ENCODE peak calls at places on chromosomes 3 and 15, in six cellular contexts. One of them, this sample, is unnamed.
A peak's percentile ranks its signal among the peaks of the same experiment; 100 is the strongest.

GRCh38 chr3:186257866-186258265 is 104.2 kb downstream of the DGKG start:
- DNase-seq in HepG2: no peak
- DNase-seq in GM12878: no peak
- DNase-seq in K562: no peak
- DNase-seq in SK-N-SH: no peak
- DNase-seq in H1: no peak
- DNase-seq in this sample: no peak

GRCh38 chr3:14540209-14540575 is at the start of gene GRIP2:
- DNase-seq in HepG2: no peak
- DNase-seq in GM12878: no peak
- DNase-seq in K562: no peak
- DNase-seq in SK-N-SH: peak; percentile 88
- DNase-seq in H1: no peak
- DNase-seq in this sample: no peak

GRCh38 chr3:130084581-130084980 is 3.0 kb downstream of the ALG1L2 start:
- DNase-seq in HepG2: no peak
- DNase-seq in GM12878: no peak
- DNase-seq in K562: peak; percentile 54
- DNase-seq in SK-N-SH: no peak
- DNase-seq in H1: no peak
- DNase-seq in this sample: no peak

GRCh38 chr3:183446838-183447205 is 18.4 kb upstream of the MCF2L2 start:
- DNase-seq in HepG2: no peak
- DNase-seq in GM12878: no peak
- DNase-seq in K562: no peak
- DNase-seq in SK-N-SH: no peak
- DNase-seq in H1: no peak
- DNase-seq in this sample: no peak

GRCh38 chr3:42843730-42844713 is 31.7 kb downstream of the CYP8B1 start:
- DNase-seq in HepG2: no peak
- DNase-seq in GM12878: no peak
- DNase-seq in K562: no peak
- DNase-seq in SK-N-SH: no peak
- DNase-seq in H1: peak; percentile 46
- DNase-seq in this sample: no peak

GRCh38 chr3:30266536-30266935 is 339.9 kb upstream of the TGFBR2 start:
- DNase-seq in HepG2: no peak
- DNase-seq in GM12878: no peak
- DNase-seq in K562: no peak
- DNase-seq in SK-N-SH: no peak
- DNase-seq in H1: no peak
- DNase-seq in this sample: no peak

GRCh38 chr15:67327312-67327711 is 72.7 kb downstream of the IQCH start:
- DNase-seq in HepG2: no peak
- DNase-seq in GM12878: no peak
- DNase-seq in K562: no peak
- DNase-seq in SK-N-SH: no peak
- DNase-seq in H1: no peak
- DNase-seq in this sample: no peak

GRCh38 chr15:50024183-50024795 is 94.7 kb downstream of the ATP8B4 start:
- DNase-seq in HepG2: no peak
- DNase-seq in GM12878: no peak
- DNase-seq in K562: no peak
- DNase-seq in SK-N-SH: peak; percentile 36
- DNase-seq in H1: no peak
- DNase-seq in this sample: no peak

GRCh38 chr3:171556574-171557145 is 96.5 kb upstream of the TNIK start:
- DNase-seq in HepG2: no peak
- DNase-seq in GM12878: no peak
- DNase-seq in K562: no peak
- DNase-seq in SK-N-SH: peak; percentile 42
- DNase-seq in H1: no peak
- DNase-seq in this sample: no peak

GRCh38 chr3:191774485-191774884 is 313.5 kb downstream of the PYDC2 start:
- DNase-seq in HepG2: no peak
- DNase-seq in GM12878: no peak
- DNase-seq in K562: no peak
- DNase-seq in SK-N-SH: no peak
- DNase-seq in H1: no peak
- DNase-seq in this sample: no peak

GRCh38 chr3:116135462-116135861 is 309.8 kb downstream of the LSAMP start:
- DNase-seq in HepG2: no peak
- DNase-seq in GM12878: no peak
- DNase-seq in K562: no peak
- DNase-seq in SK-N-SH: peak; percentile 36
- DNase-seq in H1: no peak
- DNase-seq in this sample: no peak

GRCh38 chr3:63986147-63986546 is 37.1 kb downstream of the PSMD6 start:
- DNase-seq in HepG2: no peak
- DNase-seq in GM12878: no peak
- DNase-seq in K562: no peak
- DNase-seq in SK-N-SH: no peak
- DNase-seq in H1: no peak
- DNase-seq in this sample: no peak

GRCh38 chr3:159158213-159158612 is 356.4 kb downstream of the MFSD1 start:
- DNase-seq in HepG2: no peak
- DNase-seq in GM12878: no peak
- DNase-seq in K562: no peak
- DNase-seq in SK-N-SH: no peak
- DNase-seq in H1: no peak
- DNase-seq in this sample: no peak

GRCh38 chr3:31250116-31250813 is 282.5 kb upstream of the STT3B start:
- DNase-seq in HepG2: no peak
- DNase-seq in GM12878: no peak
- DNase-seq in K562: no peak
- DNase-seq in SK-N-SH: no peak
- DNase-seq in H1: no peak
- DNase-seq in this sample: no peak

GRCh38 chr15:45402955-45403892 is 24.9 kb upstream of the GATM start:
- DNase-seq in HepG2: no peak
- DNase-seq in GM12878: no peak
- DNase-seq in K562: peak; percentile 59
- DNase-seq in SK-N-SH: peak; percentile 70
- DNase-seq in H1: peak; percentile 56
- DNase-seq in this sample: peak; percentile 23

GRCh38 chr15:86163771-86164170 is 84.1 kb downstream of the AGBL1 start:
- DNase-seq in HepG2: no peak
- DNase-seq in GM12878: no peak
- DNase-seq in K562: no peak
- DNase-seq in SK-N-SH: no peak
- DNase-seq in H1: no peak
- DNase-seq in this sample: no peak

GRCh38 chr3:51675201-51675611 is 4.2 kb downstream of the TEX264 start:
- DNase-seq in HepG2: no peak
- DNase-seq in GM12878: no peak
- DNase-seq in K562: no peak
- DNase-seq in SK-N-SH: no peak
- DNase-seq in H1: no peak
- DNase-seq in this sample: no peak

GRCh38 chr3:189803254-189803653 is 172.1 kb downstream of the TP63 start:
- DNase-seq in HepG2: no peak
- DNase-seq in GM12878: no peak
- DNase-seq in K562: no peak
- DNase-seq in SK-N-SH: no peak
- DNase-seq in H1: no peak
- DNase-seq in this sample: no peak

GRCh38 chr3:143306419-143306818 is 186.8 kb downstream of the CHST2 start:
- DNase-seq in HepG2: no peak
- DNase-seq in GM12878: no peak
- DNase-seq in K562: no peak
- DNase-seq in SK-N-SH: no peak
- DNase-seq in H1: no peak
- DNase-seq in this sample: no peak

GRCh38 chr3:118011910-118012309 is 1022.7 kb downstream of the IGSF11 start:
- DNase-seq in HepG2: no peak
- DNase-seq in GM12878: no peak
- DNase-seq in K562: no peak
- DNase-seq in SK-N-SH: no peak
- DNase-seq in H1: no peak
- DNase-seq in this sample: no peak

GRCh38 chr3:137642305-137642704 is 121.8 kb upstream of the SOX14 start:
- DNase-seq in HepG2: no peak
- DNase-seq in GM12878: no peak
- DNase-seq in K562: no peak
- DNase-seq in SK-N-SH: no peak
- DNase-seq in H1: no peak
- DNase-seq in this sample: no peak

GRCh38 chr15:59355730-59356129 is 16.9 kb downstream of the MYO1E start:
- DNase-seq in HepG2: no peak
- DNase-seq in GM12878: no peak
- DNase-seq in K562: no peak
- DNase-seq in SK-N-SH: no peak
- DNase-seq in H1: no peak
- DNase-seq in this sample: no peak

GRCh38 chr3:58094657-58095056 is 86.4 kb downstream of the FLNB start:
- DNase-seq in HepG2: no peak
- DNase-seq in GM12878: no peak
- DNase-seq in K562: no peak
- DNase-seq in SK-N-SH: no peak
- DNase-seq in H1: no peak
- DNase-seq in this sample: no peak

GRCh38 chr3:14508966-14509795 is 31.0 kb downstream of the GRIP2 start:
- DNase-seq in HepG2: peak; percentile 30
- DNase-seq in GM12878: no peak
- DNase-seq in K562: peak; percentile 84
- DNase-seq in SK-N-SH: peak; percentile 94
- DNase-seq in H1: peak; percentile 100
- DNase-seq in this sample: peak; percentile 54

GRCh38 chr15:101692799-101693198 is 31.5 kb downstream of the TARS3 start:
- DNase-seq in HepG2: no peak
- DNase-seq in GM12878: no peak
- DNase-seq in K562: no peak
- DNase-seq in SK-N-SH: no peak
- DNase-seq in H1: no peak
- DNase-seq in this sample: no peak

GRCh38 chr3:135982922-135983581 is 17.5 kb downstream of the PPP2R3A start:
- DNase-seq in HepG2: no peak
- DNase-seq in GM12878: no peak
- DNase-seq in K562: no peak
- DNase-seq in SK-N-SH: no peak
- DNase-seq in H1: no peak
- DNase-seq in this sample: no peak

GRCh38 chr3:84601303-84601702 is 357.5 kb upstream of the CADM2 start:
- DNase-seq in HepG2: peak; percentile 23
- DNase-seq in GM12878: no peak
- DNase-seq in K562: no peak
- DNase-seq in SK-N-SH: no peak
- DNase-seq in H1: no peak
- DNase-seq in this sample: no peak

GRCh38 chr3:62046326-62046725 is 327.0 kb downstream of the FEZF2 start:
- DNase-seq in HepG2: no peak
- DNase-seq in GM12878: no peak
- DNase-seq in K562: no peak
- DNase-seq in SK-N-SH: no peak
- DNase-seq in H1: no peak
- DNase-seq in this sample: no peak

GRCh38 chr3:18837137-18837536 is 311.2 kb upstream of the KCNH8 start:
- DNase-seq in HepG2: no peak
- DNase-seq in GM12878: no peak
- DNase-seq in K562: no peak
- DNase-seq in SK-N-SH: no peak
- DNase-seq in H1: no peak
- DNase-seq in this sample: no peak

GRCh38 chr3:18843188-18843587 is 305.1 kb upstream of the KCNH8 start:
- DNase-seq in HepG2: no peak
- DNase-seq in GM12878: no peak
- DNase-seq in K562: no peak
- DNase-seq in SK-N-SH: no peak
- DNase-seq in H1: no peak
- DNase-seq in this sample: no peak

GRCh38 chr3:18840535-18841137 is 307.7 kb upstream of the KCNH8 start:
- DNase-seq in HepG2: no peak
- DNase-seq in GM12878: no peak
- DNase-seq in K562: no peak
- DNase-seq in SK-N-SH: no peak
- DNase-seq in H1: no peak
- DNase-seq in this sample: no peak

GRCh38 chr3:18843930-18844329 is 304.4 kb upstream of the KCNH8 start:
- DNase-seq in HepG2: no peak
- DNase-seq in GM12878: no peak
- DNase-seq in K562: no peak
- DNase-seq in SK-N-SH: no peak
- DNase-seq in H1: no peak
- DNase-seq in this sample: no peak

GRCh38 chr3:18841422-18842343 is 306.6 kb upstream of the KCNH8 start:
- DNase-seq in HepG2: no peak
- DNase-seq in GM12878: no peak
- DNase-seq in K562: no peak
- DNase-seq in SK-N-SH: no peak
- DNase-seq in H1: no peak
- DNase-seq in this sample: no peak
- TF ChIP-seq GABPA in HepG2: no peak
- TF ChIP-seq GABPA in GM12878: no peak
- TF ChIP-seq GABPA in K562: no peak
- TF ChIP-seq GABPA in SK-N-SH: no peak
- TF ChIP-seq GABPA in H1: no peak
- TF ChIP-seq GABPA in this sample: no peak

GRCh38 chr15:72604794-72605193 is 49.7 kb upstream of the GOLGA6B start:
- DNase-seq in HepG2: no peak
- DNase-seq in GM12878: no peak
- DNase-seq in K562: peak; percentile 21
- DNase-seq in SK-N-SH: peak; percentile 24
- DNase-seq in H1: no peak
- DNase-seq in this sample: no peak

GRCh38 chr15:72599855-72600464 is 54.5 kb upstream of the GOLGA6B start:
- DNase-seq in HepG2: peak; percentile 37
- DNase-seq in GM12878: no peak
- DNase-seq in K562: peak; percentile 68
- DNase-seq in SK-N-SH: peak; percentile 55
- DNase-seq in H1: no peak
- DNase-seq in this sample: peak; percentile 20
- TF ChIP-seq GABPA in HepG2: no peak
- TF ChIP-seq GABPA in GM12878: no peak
- TF ChIP-seq GABPA in K562: no peak
- TF ChIP-seq GABPA in SK-N-SH: no peak
- TF ChIP-seq GABPA in H1: no peak
- TF ChIP-seq GABPA in this sample: no peak

DNA sequence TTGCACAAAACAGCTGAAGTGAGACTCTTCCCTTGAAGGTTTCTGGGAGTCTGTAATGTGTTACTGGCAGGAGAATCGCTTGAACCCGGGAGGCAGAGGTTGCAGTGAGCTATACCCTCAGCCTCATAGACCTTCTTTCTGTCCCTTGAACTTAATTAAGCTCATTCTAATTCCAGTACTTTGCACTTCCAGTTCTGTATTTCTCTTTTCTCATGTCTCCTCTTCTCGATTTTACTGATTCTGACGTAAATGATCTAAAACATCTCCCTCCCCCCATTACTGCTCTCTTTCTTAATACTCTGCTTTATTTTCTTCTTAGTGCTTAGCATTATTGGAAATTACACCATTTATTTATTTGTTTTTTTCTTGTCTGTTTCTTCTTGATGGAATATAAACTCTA is 165.4 kb upstream of the P2RY1 start:
- DNase-seq in HepG2: no peak
- DNase-seq in GM12878: no peak
- DNase-seq in K562: no peak
- DNase-seq in SK-N-SH: no peak
- DNase-seq in H1: no peak
- DNase-seq in this sample: no peak
- TF ChIP-seq GABPA in HepG2: no peak
- TF ChIP-seq GABPA in GM12878: no peak
- TF ChIP-seq GABPA in K562: no peak
- TF ChIP-seq GABPA in SK-N-SH: no peak
- TF ChIP-seq GABPA in H1: no peak
- TF ChIP-seq GABPA in this sample: no peak

GRCh38 chr15:37137221-37137620 is 36.9 kb upstream of the MEIS2 start:
- DNase-seq in HepG2: no peak
- DNase-seq in GM12878: no peak
- DNase-seq in K562: no peak
- DNase-seq in SK-N-SH: no peak
- DNase-seq in H1: no peak
- DNase-seq in this sample: no peak
- TF ChIP-seq GABPA in HepG2: no peak
- TF ChIP-seq GABPA in GM12878: no peak
- TF ChIP-seq GABPA in K562: no peak
- TF ChIP-seq GABPA in SK-N-SH: no peak
- TF ChIP-seq GABPA in H1: no peak
- TF ChIP-seq GABPA in this sample: no peak

This sample was measured in HL-60.